ENCODE peak calls at places on chromosome X, in ten cellular contexts. G is A549, J is suprapubic skin, S is esophagus muscularis mucosa, D is tibial nerve, N is GM12892, W is adrenal gland, Z is body of pancreas, H is Peyer's patch, M is heart left ventricle. K is an unnamed sample.

GRCh38 chrX:2243913-2244460 is 256.8 kb downstream of the DHRSX start:
- DNase-seq in H (no peak), G (no peak), W (no peak), S (no peak), Z (no peak), J (no peak), D (no peak), N (no peak), M (no peak), K (no peak)

GRCh38 chrX:139882299-139882698 is 50.6 kb downstream of the ATP11C start:
- DNase-seq in G (no peak), J (no peak), H (no peak), N (no peak), W (no peak), S (no peak), M (no peak), D (no peak), Z (no peak), K (no peak)

GRCh38 chrX:32804034-32804433 is 407.3 kb downstream of the DMD start:
- DNase-seq in H (no peak), N (no peak), W (no peak), J (no peak), G (no peak), M (no peak), D (no peak), S (no peak), Z (no peak), K (no peak)

GRCh38 chrX:19670854-19671620 is 155.7 kb upstream of the MAP3K15 start:
- DNase-seq in Z (no peak), W (no peak), D (peak; percentile 29), S (no peak), J (no peak), M (peak; percentile 28), G (peak; percentile 55), N (no peak), H (peak; percentile 56), K (no peak)

GRCh38 chrX:119784747-119785446 is 6.5 kb downstream of the RPL39 start:
- DNase-seq in G (peak; percentile 26), Z (peak; percentile 40), W (no peak), S (no peak), N (no peak), M (no peak), J (no peak), D (no peak), H (peak; percentile 54), K (no peak)

GRCh38 chrX:153968754-153969124 is 2.9 kb downstream of the HCFC1 start:
- DNase-seq in D (no peak), N (no peak), S (no peak), H (no peak), Z (no peak), W (no peak), J (peak; percentile 54), M (no peak), G (no peak), K (no peak)

GRCh38 chrX:141221611-141222010 is 20.7 kb downstream of the SPANXC start:
- DNase-seq in W (no peak), J (no peak), N (no peak), S (no peak), D (no peak), G (no peak), Z (no peak), H (no peak), M (no peak), K (no peak)

GRCh38 chrX:108199691-108200090 is 108.1 kb downstream of the ATG4A start:
- DNase-seq in M (no peak), W (no peak), S (no peak), H (no peak), Z (no peak), J (no peak), D (peak; percentile 23), N (no peak), G (peak; percentile 22), K (peak; percentile 12)

GRCh38 chrX:63354484-63354883 is 3.4 kb upstream of the SPIN4 start:
- DNase-seq in S (no peak), G (no peak), J (no peak), H (no peak), D (no peak), Z (no peak), N (no peak), M (no peak), W (no peak), K (no peak)

GRCh38 chrX:38347136-38347535 is 5.3 kb upstream of the OTC start:
- DNase-seq in G (no peak), W (no peak), H (no peak), S (no peak), N (no peak), J (no peak), M (no peak), D (peak; percentile 6), Z (no peak), K (no peak)

GRCh38 chrX:38095971-38096529 is 89.7 kb downstream of the SYTL5 start:
- DNase-seq in N (no peak), M (no peak), G (peak; percentile 1), Z (no peak), J (no peak), D (no peak), S (no peak), W (no peak), H (no peak), K (no peak)

GRCh38 chrX:83759872-83760271 is 101.1 kb upstream of the CYLC1 start:
- DNase-seq in J (no peak), D (no peak), H (no peak), M (no peak), Z (no peak), G (no peak), W (no peak), N (no peak), S (no peak), K (no peak)

GRCh38 chrX:112874614-112875013 is 34.0 kb upstream of the AMOT start:
- DNase-seq in N (no peak), G (no peak), S (no peak), J (no peak), Z (no peak), D (no peak), M (no peak), W (no peak), H (no peak), K (no peak)

GRCh38 chrX:32520789-32521188 is 690.6 kb downstream of the DMD start:
- DNase-seq in D (no peak), S (no peak), Z (no peak), W (no peak), N (no peak), H (no peak), M (no peak), J (no peak), G (no peak), K (no peak)

GRCh38 chrX:16082470-16083085 is 40.8 kb upstream of the GRPR start:
- DNase-seq in Z (no peak), W (no peak), M (no peak), N (no peak), S (no peak), G (no peak), H (no peak), J (no peak), D (no peak), K (no peak)

GRCh38 chrX:9857575-9857974 is 71.3 kb downstream of the SHROOM2 start:
- DNase-seq in W (no peak), D (no peak), H (no peak), G (no peak), M (no peak), J (no peak), Z (no peak), S (no peak), N (no peak), K (no peak)

GRCh38 chrX:9858080-9858479 is 71.9 kb downstream of the SHROOM2 start:
- DNase-seq in S (no peak), W (no peak), D (no peak), N (no peak), J (no peak), Z (no peak), M (no peak), G (no peak), H (no peak), K (no peak)

GRCh38 chrX:9853307-9853706 is 67.1 kb downstream of the SHROOM2 start:
- DNase-seq in D (no peak), S (no peak), M (no peak), W (no peak), J (no peak), H (no peak), Z (no peak), G (no peak), N (no peak), K (no peak)

GRCh38 chrX:9856596-9856995 is 70.4 kb downstream of the SHROOM2 start:
- DNase-seq in D (no peak), G (no peak), Z (no peak), N (no peak), W (no peak), H (no peak), J (no peak), M (no peak), S (no peak), K (no peak)

GRCh38 chrX:9855536-9856320 is 69.5 kb downstream of the SHROOM2 start:
- DNase-seq in J (no peak), H (no peak), W (no peak), N (no peak), G (no peak), D (no peak), M (no peak), Z (no peak), S (no peak), K (no peak)
- TF ChIP-seq POLR2A in J (no peak), H (no peak), W (no peak), N (no peak), G (no peak), D (no peak), M (no peak), Z (no peak), S (no peak), K (no peak)

GRCh38 chrX:129523076-129524055 is at the start of gene SMARCA1:
- DNase-seq in D (peak; percentile 4), H (peak; percentile 46), M (peak; percentile 50), Z (peak; percentile 58), J (peak; percentile 68), G (peak; percentile 67), N (peak; percentile 9), W (peak; percentile 72), S (no peak), K (peak; percentile 54)
- TF ChIP-seq POLR2A in D (no peak), H (no peak), M (peak; percentile 10), Z (peak; percentile 60), J (no peak), G (peak; percentile 61), N (no peak), W (peak; percentile 75), S (no peak), K (peak; percentile 63)

DNA sequence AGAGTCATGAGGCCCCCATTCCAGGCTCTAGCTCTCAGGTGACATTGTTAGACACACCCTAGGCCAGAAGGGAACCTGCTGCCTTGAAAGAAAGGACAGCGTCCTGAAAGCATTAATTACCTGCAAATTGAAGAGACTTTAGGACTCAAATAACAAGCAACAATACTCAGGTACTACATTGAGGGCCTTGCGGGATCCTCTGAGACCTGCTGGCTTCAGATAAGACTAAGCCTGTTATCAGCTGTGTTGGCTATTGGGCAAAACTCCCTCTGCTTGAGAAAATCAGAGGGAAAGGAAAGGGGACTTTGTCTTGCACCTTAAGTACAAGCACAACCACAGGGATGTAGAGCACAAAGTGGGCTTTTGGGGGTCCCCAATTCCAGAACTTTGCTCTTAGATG is 45.9 kb upstream of the DACH2 start:
- DNase-seq in H (no peak), W (no peak), Z (no peak), N (no peak), M (no peak), G (no peak), S (no peak), J (no peak), D (no peak), K (no peak)
- TF ChIP-seq POLR2A in H (no peak), W (no peak), Z (no peak), N (no peak), M (no peak), G (no peak), S (no peak), J (no peak), D (no peak), K (no peak)

GRCh38 chrX:101385795-101386541 is at the start of gene BTK:
- DNase-seq in W (no peak), J (no peak), D (no peak), M (no peak), G (no peak), N (no peak), S (no peak), Z (no peak), H (no peak), K (no peak)
- TF ChIP-seq POLR2A in W (no peak), J (no peak), D (no peak), M (no peak), G (no peak), N (peak; percentile 83), S (no peak), Z (no peak), H (no peak), K (no peak)

K was measured in H54.